ENCODE peak calls at places on chromosome 21, in nine cellular contexts. T, V, J, L, A, M, I, E and O are unnamed samples. For H3K36me3 and H3K9me3, the result is how much of the 10 kb centered on the place peaks cover.

GRCh38 chr21:42760977-42761751 is 107.7 kb downstream of the PDE9A start:
- DNase-seq in E (no peak), I (no peak), A (no peak), J (no peak), T (no peak), L (no peak), V (no peak), M (no peak), O (no peak)

GRCh38 chr21:16476056-16476850 is 746.5 kb downstream of the USP25 start:
- DNase-seq in L (no peak), E (no peak), I (no peak), J (no peak), M (no peak), V (no peak), T (peak), A (no peak), O (no peak)

GRCh38 chr21:21101911-21102310 is 103.7 kb downstream of the NCAM2 start:
- DNase-seq in E (no peak), A (peak), I (no peak), M (no peak), L (no peak), J (no peak), V (no peak), T (peak), O (peak)

GRCh38 chr21:23858878-23859277 is 1748.4 kb downstream of the MRPL39 start:
- DNase-seq in V (no peak), T (no peak), E (no peak), A (peak), L (no peak), M (no peak), I (no peak), J (no peak), O (no peak)

GRCh38 chr21:16117331-16117730 is 387.5 kb downstream of the USP25 start:
- DNase-seq in J (no peak), A (no peak), V (no peak), I (no peak), T (no peak), E (no peak), L (no peak), M (no peak), O (no peak)

GRCh38 chr21:41360072-41360821 is 1.6 kb upstream of the MX2 start:
- DNase-seq in E (peak), L (peak), V (peak), I (no peak), J (no peak), A (no peak), T (peak), M (peak), O (no peak)

GRCh38 chr21:29637126-29637525 is 302.7 kb downstream of the GRIK1 start:
- DNase-seq in A (no peak), E (no peak), T (no peak), V (no peak), I (no peak), M (no peak), J (no peak), L (no peak), O (no peak)

GRCh38 chr21:43340491-43341348 is 86.2 kb downstream of the SIK1 start:
- DNase-seq in I (no peak), T (peak), L (no peak), A (no peak), M (no peak), V (no peak), E (no peak), J (no peak), O (peak)

GRCh38 chr21:30058928-30059327 is 107.7 kb downstream of the CLDN17 start:
- DNase-seq in V (no peak), I (no peak), E (no peak), M (no peak), J (no peak), T (no peak), A (no peak), L (no peak), O (no peak)

GRCh38 chr21:16535100-16535418 is 805.3 kb downstream of the USP25 start:
- DNase-seq in L (peak), A (peak), V (no peak), M (peak), J (no peak), I (no peak), T (peak), E (peak), O (peak)

GRCh38 chr21:36589352-36589971 is 109.5 kb upstream of the SIM2 start:
- DNase-seq in L (peak), V (peak), T (peak), M (peak), E (peak), I (no peak), A (peak), J (peak), O (peak)

GRCh38 chr21:16264314-16264713 is 534.5 kb downstream of the USP25 start:
- DNase-seq in T (peak), V (no peak), M (no peak), E (no peak), A (no peak), L (no peak), I (no peak), J (no peak), O (no peak)

GRCh38 chr21:42653492-42654061 is at the start of gene PDE9A:
- DNase-seq in T (no peak), L (no peak), M (no peak), A (peak), I (peak), J (peak), V (peak), E (peak), O (no peak)

GRCh38 chr21:38985423-38986378 is 180.0 kb downstream of the ETS2 start:
- DNase-seq in I (no peak), J (peak), A (peak), V (peak), T (peak), M (peak), E (peak), L (peak), O (peak)

GRCh38 chr21:30962013-30962412 is 76.3 kb downstream of the KRTAP19-8 start:
- DNase-seq in V (no peak), T (no peak), A (no peak), L (no peak), J (no peak), I (no peak), M (no peak), E (no peak), O (no peak)

GRCh38 chr21:41321211-41321907 is 4.8 kb downstream of the FAM3B start:
- DNase-seq in M (no peak), E (no peak), J (no peak), I (peak), A (no peak), V (no peak), L (no peak), T (no peak), O (no peak)

GRCh38 chr21:42845296-42845965 is 33.9 kb downstream of the WDR4 start:
- DNase-seq in L (peak), I (no peak), T (peak), A (peak), E (peak), J (no peak), V (no peak), M (peak), O (no peak)

GRCh38 chr21:37055271-37055855 is 17.5 kb downstream of the PIGP start:
- DNase-seq in J (no peak), T (no peak), V (no peak), L (no peak), E (no peak), M (no peak), A (peak), I (no peak), O (no peak)

GRCh38 chr21:43708745-43709381 is 10.1 kb upstream of the PDXK start:
- DNase-seq in L (no peak), V (no peak), T (no peak), I (no peak), A (no peak), M (no peak), E (no peak), J (no peak), O (no peak)

GRCh38 chr21:42144679-42145568 is 73.8 kb downstream of the UMODL1 start:
- DNase-seq in V (no peak), I (no peak), J (no peak), T (no peak), E (no peak), L (no peak), M (no peak), A (no peak), O (no peak)

GRCh38 chr21:42236014-42236413 is 17.1 kb downstream of the ABCG1 start:
- DNase-seq in L (peak), I (no peak), V (no peak), M (no peak), A (no peak), T (no peak), E (no peak), J (no peak), O (no peak)

GRCh38 chr21:43208561-43209332 is 39.9 kb downstream of the CRYAA start:
- DNase-seq in A (no peak), I (no peak), V (peak), T (no peak), E (peak), L (no peak), J (no peak), M (no peak), O (no peak)

GRCh38 chr21:42313501-42313969 is 1.7 kb downstream of the TFF3 start:
- DNase-seq in T (no peak), V (peak), I (no peak), E (no peak), L (peak), M (no peak), J (no peak), A (no peak), O (no peak)

GRCh38 chr21:42784276-42784675 is 95.1 kb downstream of the WDR4 start:
- DNase-seq in T (no peak), J (no peak), L (no peak), E (no peak), I (no peak), M (no peak), V (peak), A (peak), O (no peak)

GRCh38 chr21:41643246-41643966 is 123.4 kb downstream of the RIPK4 start:
- DNase-seq in A (no peak), T (peak), V (no peak), L (no peak), J (no peak), M (no peak), E (no peak), I (no peak), O (no peak)

GRCh38 chr21:42160111-42160949 is 58.6 kb upstream of the ABCG1 start:
- DNase-seq in A (no peak), V (no peak), J (no peak), L (no peak), I (peak), T (no peak), M (no peak), E (no peak), O (no peak)

GRCh38 chr21:20997308-20997632 is 939 bp upstream of the NCAM2 start:
- DNase-seq in A (peak), E (peak), L (peak), M (no peak), J (no peak), T (peak), I (no peak), V (no peak), O (no peak)

GRCh38 chr21:41583274-41583790 is 75.4 kb upstream of the TMPRSS2 start:
- DNase-seq in T (no peak), M (peak), A (no peak), J (no peak), L (no peak), V (no peak), I (no peak), E (peak), O (no peak)

GRCh38 chr21:41243107-41243506 is 73.5 kb upstream of the FAM3B start:
- DNase-seq in L (no peak), J (no peak), E (no peak), M (no peak), T (no peak), A (no peak), I (no peak), V (no peak), O (no peak)

GRCh38 chr21:30044447-30045064 is 104.8 kb upstream of the GRIK1 start:
- DNase-seq in V (peak), T (peak), A (peak), J (peak), L (no peak), I (no peak), M (no peak), E (peak), O (no peak)

GRCh38 chr21:23452384-23453083 is 2154.7 kb downstream of the MRPL39 start:
- DNase-seq in T (no peak), E (peak), V (no peak), A (no peak), J (no peak), I (no peak), M (no peak), L (no peak), O (peak)

GRCh38 chr21:38993561-38993960 is 187.8 kb downstream of the ETS2 start:
- DNase-seq in M (peak), E (peak), T (peak), V (peak), I (no peak), A (no peak), J (no peak), L (peak), O (peak)

GRCh38 chr21:44006017-44006624 is 6.0 kb upstream of the TRAPPC10 start:
- DNase-seq in M (no peak), J (no peak), L (peak), V (no peak), T (peak), A (no peak), E (no peak), I (no peak), O (peak)

GRCh38 chr21:46428286-46428685 is 30.4 kb upstream of the DIP2A start:
- DNase-seq in V (no peak), L (no peak), E (no peak), T (no peak), J (no peak), I (no peak), M (no peak), A (no peak), O (no peak)
- H3K36me3 ChIP-seq in V (under half), L (under half), E (under half), T (under half), J (under half), I (under half), M (half or more), A (under half), O (half or more)

DNA sequence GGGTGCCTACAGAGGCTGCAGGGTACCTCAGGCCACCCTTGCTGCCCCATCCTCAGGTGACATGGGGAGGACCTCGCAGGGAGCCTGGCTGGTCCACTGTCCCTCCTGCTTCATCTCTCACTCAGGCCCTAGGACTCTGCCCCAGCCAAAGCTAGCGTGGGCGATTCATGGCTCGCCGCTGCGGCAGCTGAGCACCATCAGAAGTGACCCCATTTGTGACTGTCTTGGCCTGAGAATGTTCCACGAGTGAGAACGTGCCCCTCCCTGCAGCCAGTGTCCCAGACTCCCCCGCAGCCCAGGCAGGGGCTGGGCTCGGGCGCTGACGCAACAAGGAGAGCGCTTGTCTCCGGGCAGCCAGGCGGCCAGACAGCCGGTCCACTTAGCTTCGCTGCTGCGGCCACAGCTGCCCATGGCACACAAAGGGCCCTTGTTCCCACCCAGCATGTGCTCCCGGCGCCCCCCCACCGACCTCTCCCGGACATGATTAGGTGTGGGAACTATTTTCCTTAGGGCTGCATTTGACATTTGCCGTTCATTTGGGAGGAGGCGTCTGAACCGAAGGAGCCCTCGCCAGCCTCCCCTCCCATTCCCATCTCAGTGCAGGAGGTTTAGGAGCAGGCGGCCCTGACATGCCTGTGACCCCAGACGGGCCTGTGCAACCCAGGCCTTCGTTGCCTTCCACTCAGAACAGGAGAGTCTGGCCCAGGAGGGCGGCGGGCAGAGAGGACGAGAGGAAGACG is 19.3 kb upstream of the POFUT2 start:
- DNase-seq in J (no peak), A (no peak), I (no peak), M (peak), V (peak), E (peak), L (peak), T (peak), O (no peak)
- H3K4me3 ChIP-seq in J (no peak), A (no peak), I (no peak), M (no peak), V (no peak), E (no peak), L (no peak), T (no peak), O (no peak)

GRCh38 chr21:40185208-40185607 is 318.0 kb downstream of the PCP4 start:
- DNase-seq in T (no peak), L (no peak), I (no peak), J (no peak), E (no peak), A (no peak), M (no peak), V (no peak), O (no peak)
- H3K9me3 ChIP-seq in T (under half), L (under half), I (under half), J (under half), E (under half), A (under half), M (under half), V (under half), O (under half)

GRCh38 chr21:32459972-32460371 is 47.5 kb downstream of the EVA1C start:
- DNase-seq in A (no peak), L (no peak), I (no peak), T (no peak), M (no peak), J (no peak), V (no peak), E (no peak), O (no peak)

GRCh38 chr21:32461503-32461902 is 49.0 kb downstream of the EVA1C start:
- DNase-seq in E (no peak), V (no peak), J (no peak), T (no peak), I (no peak), A (no peak), M (no peak), L (no peak), O (no peak)

GRCh38 chr21:32467291-32467690 is 54.8 kb downstream of the EVA1C start:
- DNase-seq in A (no peak), M (no peak), I (no peak), L (no peak), T (no peak), V (no peak), J (no peak), E (no peak), O (no peak)

GRCh38 chr21:32463889-32464300 is 51.4 kb downstream of the EVA1C start:
- DNase-seq in A (no peak), V (no peak), T (peak), M (no peak), E (no peak), J (peak), I (no peak), L (no peak), O (peak)

GRCh38 chr21:32463367-32463766 is 50.9 kb downstream of the EVA1C start:
- DNase-seq in A (no peak), I (no peak), J (no peak), M (no peak), E (no peak), T (peak), L (no peak), V (no peak), O (peak)
- H3K36me3 ChIP-seq in A (under half), I (under half), J (under half), M (under half), E (under half), T (under half), L (under half), V (under half), O (under half)

DNA sequence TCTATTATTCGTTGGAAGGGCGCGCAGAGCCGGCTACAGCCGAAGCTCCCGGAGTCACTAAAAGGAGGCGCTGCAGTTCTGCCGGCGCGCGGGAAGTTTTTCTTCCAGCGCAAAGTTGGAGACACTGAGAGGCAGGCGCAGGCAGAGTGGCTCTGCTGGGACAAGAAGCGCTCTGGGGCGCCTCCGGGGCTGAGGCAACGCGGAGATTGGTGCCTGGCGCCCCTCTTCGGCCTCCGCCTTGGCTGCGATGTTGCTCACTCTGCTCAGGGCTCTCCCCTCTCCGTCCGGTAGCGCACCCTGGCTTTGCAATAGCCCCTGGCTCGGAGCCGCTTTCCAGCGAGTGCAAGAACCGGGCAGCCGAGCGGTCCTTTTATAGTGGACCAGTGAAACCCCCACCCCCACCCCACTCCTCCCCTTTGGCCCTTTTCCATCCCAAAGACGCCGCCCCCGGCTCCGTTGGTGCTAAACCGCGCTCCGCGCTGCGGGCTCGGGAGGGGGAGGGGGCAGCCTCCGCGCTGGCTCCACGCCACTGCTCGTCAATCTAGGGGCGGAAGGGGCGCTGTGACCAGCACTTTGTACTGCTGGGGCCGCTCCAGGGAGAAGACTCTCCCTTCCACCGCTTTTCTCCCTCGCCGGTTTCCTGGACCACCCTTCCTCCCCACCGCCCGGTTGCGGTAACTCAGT is at the start of gene ADAMTS1:
- DNase-seq in M (peak), L (peak), V (peak), A (peak), E (peak), I (no peak), T (peak), J (no peak), O (peak)
- H3K4me3 ChIP-seq in M (peak), L (peak), V (peak), A (peak), E (peak), I (peak), T (peak), J (no peak), O (peak)

DNA sequence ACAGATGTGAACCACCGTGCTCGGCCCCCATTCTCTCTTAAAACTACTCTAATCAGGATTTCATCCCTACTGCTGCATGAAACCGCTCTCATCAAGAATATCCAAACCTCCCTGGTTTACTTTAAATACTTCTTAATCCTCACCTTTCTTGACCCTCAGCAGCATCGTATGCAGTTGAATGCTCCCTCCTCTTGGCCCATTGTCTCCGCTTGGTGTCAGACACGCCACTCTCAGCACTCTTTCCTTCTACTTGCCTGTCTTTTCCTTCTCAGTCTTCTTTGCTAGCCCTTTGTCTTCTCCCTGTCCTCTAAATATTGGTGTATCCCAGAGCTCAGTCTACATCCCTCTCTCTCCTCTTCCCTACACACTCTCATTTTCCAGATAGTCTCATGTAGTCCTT is 314.9 kb downstream of the MRPL39 start:
- DNase-seq in J (no peak), M (no peak), L (no peak), A (no peak), I (no peak), T (no peak), E (no peak), V (no peak), O (no peak)
- H3K9me3 ChIP-seq in J (under half), M (under half), L (under half), A (under half), I (under half), T (under half), E (under half), V (under half), O (under half)

DNA sequence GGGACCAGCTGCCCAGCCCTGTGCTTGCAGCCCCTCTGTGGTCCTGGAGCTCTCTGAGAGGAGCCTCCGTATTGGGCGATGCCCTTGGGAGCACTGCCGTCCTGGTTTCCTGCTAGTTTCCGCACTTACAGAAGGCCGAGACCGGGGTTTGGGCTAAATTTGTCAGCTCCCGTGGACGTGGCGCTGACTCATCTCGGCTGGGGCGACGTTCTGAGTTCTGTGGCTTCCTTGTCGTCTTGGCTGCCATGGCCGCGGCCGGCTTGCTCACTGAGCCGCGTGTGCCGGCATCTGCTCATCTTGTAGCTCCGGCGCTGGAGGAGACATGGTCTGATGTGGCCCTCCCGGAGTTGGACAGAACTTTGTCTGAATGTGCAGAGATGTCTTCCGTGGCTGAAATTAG is 64.9 kb downstream of the PCNT start:
- DNase-seq in A (no peak), L (no peak), T (no peak), J (no peak), V (no peak), M (no peak), I (no peak), E (no peak), O (no peak)
- H3K36me3 ChIP-seq in A (under half), L (under half), T (under half), J (under half), V (under half), M (under half), I (under half), E (under half), O (half or more)